ENCODE peak calls at places on chromosomes 7 and 10, in five cellular contexts. L is uterus, J is sigmoid colon, U is esophagus squamous epithelium, C is IMR-90. F is an unnamed sample.

GRCh38 chr10:116104210-116104932 is 168.6 kb downstream of the GFRA1 start:
- DNase-seq in C (no peak), L (no peak), J (no peak), U (no peak), F (no peak)

GRCh38 chr7:137851361-137851945 is 4.7 kb upstream of the DGKI start:
- DNase-seq in J (no peak), C (peak; percentile 58), L (no peak), U (no peak), F (no peak)

GRCh38 chr10:5666324-5667220 is at the start of gene ASB13:
- DNase-seq in C (peak; percentile 20), U (no peak), L (peak; percentile 52), J (peak; percentile 82), F (peak; percentile 81)

GRCh38 chr7:138768251-138768650 is 29.5 kb upstream of the TMEM213 start:
- DNase-seq in U (no peak), C (no peak), L (no peak), J (no peak), F (no peak)

GRCh38 chr10:4828005-4828404 is 2.0 kb downstream of the AKR1E2 start:
- DNase-seq in J (no peak), L (no peak), C (no peak), U (no peak), F (no peak)

GRCh38 chr10:230758-231157 is 95.5 kb downstream of the ZMYND11 start:
- DNase-seq in L (no peak), J (no peak), C (no peak), U (no peak), F (no peak)

GRCh38 chr7:65809259-65809981 is 63.5 kb upstream of the VKORC1L1 start:
- DNase-seq in J (no peak), L (no peak), U (no peak), C (no peak), F (no peak)

GRCh38 chr7:6078548-6078947 is 47.4 kb downstream of the ANKRD61 start:
- DNase-seq in C (no peak), L (no peak), J (no peak), U (no peak), F (no peak)

GRCh38 chr10:16756561-16757221 is 60.5 kb downstream of the RSU1 start:
- DNase-seq in J (no peak), U (no peak), C (peak; percentile 75), L (no peak), F (no peak)

GRCh38 chr10:44289125-44289524 is 95.8 kb downstream of the CXCL12 start:
- DNase-seq in U (no peak), C (no peak), J (no peak), L (no peak), F (no peak)

GRCh38 chr7:152866791-152867481 is 107.4 kb downstream of the ACTR3B start:
- DNase-seq in U (no peak), L (no peak), J (no peak), C (no peak), F (no peak)

GRCh38 chr10:102267748-102268147 is 22.4 kb downstream of the GBF1 start:
- DNase-seq in C (peak; percentile 83), U (no peak), L (no peak), J (no peak), F (no peak)

GRCh38 chr7:134752006-134752760 is 27.3 kb upstream of the CALD1 start:
- DNase-seq in J (no peak), L (no peak), U (no peak), C (peak; percentile 71), F (no peak)

GRCh38 chr7:21358640-21359039 is 69.2 kb upstream of the SP4 start:
- DNase-seq in C (no peak), U (no peak), J (no peak), L (no peak), F (no peak)

GRCh38 chr10:70476249-70477035 is 2.1 kb upstream of the PALD1 start:
- DNase-seq in C (no peak), J (no peak), U (no peak), L (no peak), F (no peak)

GRCh38 chr10:80185522-80186299 is 19.6 kb downstream of the ANXA11 start:
- DNase-seq in L (no peak), J (no peak), C (no peak), U (no peak), F (no peak)

GRCh38 chr10:33209777-33210176 is 124.7 kb downstream of the NRP1 start:
- DNase-seq in L (no peak), C (no peak), J (no peak), U (no peak), F (no peak)

GRCh38 chr10:72044417-72045041 is 43.8 kb downstream of the SPOCK2 start:
- DNase-seq in C (peak; percentile 28), U (no peak), J (peak; percentile 85), L (peak; percentile 61), F (peak; percentile 44)

GRCh38 chr7:25171071-25171470 is 46.0 kb upstream of the CYCS start:
- DNase-seq in C (no peak), L (no peak), U (no peak), J (no peak), F (no peak)

GRCh38 chr10:35433851-35434426 is 97.6 kb downstream of the CCNY start:
- DNase-seq in L (no peak), U (no peak), J (no peak), C (peak; percentile 63), F (no peak)

GRCh38 chr10:113019692-113020424 is 69.8 kb downstream of the TCF7L2 start:
- DNase-seq in J (peak; percentile 50), C (no peak), L (no peak), U (no peak), F (no peak)

GRCh38 chr10:113020425-113020753 is 70.3 kb downstream of the TCF7L2 start:
- DNase-seq in C (no peak), L (no peak), J (peak; percentile 51), U (no peak), F (no peak)

GRCh38 chr10:113022265-113022664 is 72.2 kb downstream of the TCF7L2 start:
- DNase-seq in L (no peak), J (peak; percentile 36), U (no peak), C (no peak), F (no peak)

GRCh38 chr10:113021268-113022028 is 71.4 kb downstream of the TCF7L2 start:
- DNase-seq in L (no peak), J (peak; percentile 58), U (no peak), C (no peak), F (no peak)

GRCh38 chr10:113020838-113021237 is 70.8 kb downstream of the TCF7L2 start:
- DNase-seq in J (peak; percentile 70), L (no peak), C (no peak), U (no peak), F (peak; percentile 32)
- H3K4me1 ChIP-seq in J (no peaks in the 10 kb centered on the region), L (peaks cover 8% of the 10 kb centered on the region), C (peaks cover 12% of the 10 kb centered on the region), U (peaks cover 35% of the 10 kb centered on the region), F (peaks cover 63% of the 10 kb centered on the region)

GRCh38 chr10:109838592-109839244 is 84.6 kb downstream of the XPNPEP1 start:
- DNase-seq in J (no peak), C (no peak), U (no peak), L (no peak), F (no peak)
- TF ChIP-seq CTCF in J (no peak), C (no peak), U (no peak), L (no peak), F (no peak)

GRCh38 chr7:37973915-37974314 is 53.5 kb downstream of the EPDR1 start:
- DNase-seq in J (no peak), L (no peak), C (no peak), U (no peak), F (no peak)

GRCh38 chr7:37971491-37971890 is 51.1 kb downstream of the EPDR1 start:
- DNase-seq in J (no peak), L (no peak), C (no peak), U (no peak), F (no peak)

DNA sequence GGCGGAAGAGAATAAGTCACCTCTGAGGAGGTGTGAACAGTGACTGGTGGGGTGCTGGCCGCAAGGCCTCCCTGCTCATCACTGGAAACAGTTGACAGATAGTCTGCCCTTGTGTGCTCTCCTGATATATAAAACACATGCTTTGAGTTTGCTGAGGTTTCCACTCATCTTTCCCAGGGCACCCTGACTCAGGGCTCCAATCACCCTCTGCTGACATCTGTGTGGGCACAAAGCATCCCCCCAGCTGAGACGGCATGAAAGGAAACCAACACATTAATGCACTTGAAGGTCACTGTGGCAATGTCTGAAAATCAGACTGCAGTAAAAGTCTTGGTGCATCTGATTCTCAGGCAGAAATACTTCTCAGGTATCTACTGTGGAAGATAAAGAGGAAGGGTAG is 49.8 kb downstream of the EPDR1 start:
- DNase-seq in J (no peak), C (no peak), U (no peak), L (no peak), F (no peak)
- H3K36me3 ChIP-seq in J (no peaks in the 10 kb centered on the region), C (no peaks in the 10 kb centered on the region), U (no peaks in the 10 kb centered on the region), L (no peaks in the 10 kb centered on the region), F (no peaks in the 10 kb centered on the region)

GRCh38 chr7:116588225-116588624 is 63.4 kb downstream of the CAV1 start:
- DNase-seq in C (peak; percentile 82), L (no peak), J (no peak), U (no peak), F (no peak)
- H3K4me1 ChIP-seq in C (peaks cover 11% of the 10 kb centered on the region), L (no peaks in the 10 kb centered on the region), J (no peaks in the 10 kb centered on the region), U (peaks cover 10% of the 10 kb centered on the region), F (peaks cover 50% of the 10 kb centered on the region)